ENCODE peak calls at places on chromosomes 16 and 17, in six cellular contexts. G is K562, F is H54, V is adrenal gland, T is suprapubic skin, Y is A549. E is an unnamed sample.

GRCh38 chr16:58733248-58733670 is 857 bp downstream of the GOT2 start:
- DNase-seq in G (no peak), Y (no peak), V (peak; percentile 72), F (no peak), T (no peak), E (peak; percentile 5)

GRCh38 chr17:79952265-79952877 is 83.3 kb downstream of the TBC1D16 start:
- DNase-seq in Y (no peak), F (no peak), G (no peak), V (peak; percentile 39), T (peak; percentile 56), E (no peak)

GRCh38 chr16:7246578-7246977 is 86.1 kb upstream of the RBFOX1 start:
- DNase-seq in F (no peak), V (no peak), Y (no peak), G (peak; percentile 8), T (no peak), E (no peak)

GRCh38 chr17:40559016-40559853 is 6.0 kb downstream of the CCR7 start:
- DNase-seq in F (no peak), T (peak; percentile 81), V (peak; percentile 51), Y (no peak), G (no peak), E (no peak)

GRCh38 chr16:89678258-89678657 is 8.2 kb upstream of the CDK10 start:
- DNase-seq in Y (no peak), F (no peak), G (no peak), T (no peak), V (no peak), E (no peak)

GRCh38 chr17:29085223-29085622 is 42.3 kb downstream of the PIPOX start:
- DNase-seq in Y (no peak), V (no peak), T (no peak), F (no peak), G (no peak), E (no peak)

GRCh38 chr16:86259499-86259898 is 250.8 kb upstream of the FOXF1 start:
- DNase-seq in Y (no peak), F (no peak), V (no peak), G (no peak), T (no peak), E (no peak)

GRCh38 chr16:4660454-4661007 is 32.8 kb upstream of the NUDT16L1 start:
- DNase-seq in Y (no peak), T (no peak), F (no peak), V (peak; percentile 85), G (no peak), E (peak; percentile 60)

GRCh38 chr17:79339311-79339710 is 264.7 kb downstream of the ENGASE start:
- DNase-seq in V (no peak), F (no peak), G (no peak), Y (no peak), T (no peak), E (no peak)

GRCh38 chr17:77771587-77771986 is 186.9 kb upstream of the TNRC6C start:
- DNase-seq in T (no peak), Y (no peak), F (no peak), G (no peak), V (no peak), E (no peak)

GRCh38 chr16:27491894-27492587 is 57.7 kb downstream of the GTF3C1 start:
- DNase-seq in T (no peak), Y (no peak), V (no peak), F (no peak), G (no peak), E (no peak)

GRCh38 chr17:17493986-17494466 is 2.2 kb downstream of the RASD1 start:
- DNase-seq in G (no peak), T (no peak), Y (no peak), V (no peak), F (no peak), E (no peak)

GRCh38 chr16:61323456-61323855 is 712.8 kb downstream of the CDH8 start:
- DNase-seq in F (no peak), V (no peak), G (no peak), T (no peak), Y (no peak), E (no peak)

GRCh38 chr17:61260061-61260797 is 139.4 kb upstream of the TBX2 start:
- DNase-seq in G (no peak), V (no peak), T (no peak), F (no peak), Y (no peak), E (peak; percentile 80)

DNA sequence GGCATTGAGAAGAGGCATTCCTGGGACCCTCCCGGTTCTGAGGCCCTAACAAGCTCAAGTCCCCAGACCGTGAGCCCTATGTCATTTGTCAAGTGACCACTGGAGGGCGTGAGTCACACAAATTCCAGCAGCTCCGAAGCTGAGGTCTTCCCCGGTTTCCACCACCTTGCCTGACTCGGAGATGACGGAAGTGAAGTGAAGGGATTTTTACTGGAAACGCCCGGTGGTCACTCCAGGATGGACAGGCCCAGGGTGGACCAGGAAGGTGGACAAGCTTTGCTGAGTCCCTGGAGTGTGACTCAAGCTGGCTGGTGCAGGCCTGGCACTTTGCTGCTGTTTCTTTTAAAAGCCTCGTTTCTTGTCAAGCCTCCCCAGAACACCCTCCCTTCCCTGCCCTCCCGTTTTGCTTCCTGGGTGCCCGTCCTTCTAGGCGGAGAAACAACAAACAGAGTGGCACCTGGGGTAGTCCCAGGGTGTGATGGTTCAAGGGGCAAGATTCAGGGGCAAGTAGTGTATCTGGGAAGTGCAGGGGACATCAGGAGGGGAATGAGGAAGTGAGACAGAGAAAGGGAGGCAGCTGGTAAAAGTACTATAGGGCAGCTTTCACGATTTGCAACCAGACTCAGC is 5.3 kb upstream of the NOS2 start:
- DNase-seq in F (peak; percentile 77), T (peak; percentile 88), G (peak; percentile 82), Y (peak; percentile 92), V (peak; percentile 96), E (peak; percentile 86)
- TF ChIP-seq POLR2A in F (no peak), T (no peak), G (no peak), Y (no peak), V (no peak), E (no peak)

GRCh38 chr17:30532871-30533270 is 55.7 kb downstream of the GOSR1 start:
- DNase-seq in G (no peak), F (no peak), V (no peak), Y (no peak), T (no peak), E (no peak)
- TF ChIP-seq POLR2A in G (no peak), F (no peak), V (no peak), Y (no peak), T (no peak), E (no peak)

GRCh38 chr16:68296693-68297092 is 14.1 kb downstream of the SLC7A6OS start:
- DNase-seq in F (no peak), Y (no peak), T (no peak), V (no peak), G (no peak), E (no peak)

GRCh38 chr16:68297908-68298307 is 12.8 kb downstream of the SLC7A6OS start:
- DNase-seq in Y (no peak), T (no peak), F (no peak), V (peak; percentile 74), G (no peak), E (peak; percentile 11)

GRCh38 chr16:68299571-68300453 is 10.9 kb downstream of the SLC7A6OS start:
- DNase-seq in Y (no peak), T (no peak), G (no peak), V (no peak), F (no peak), E (no peak)

GRCh38 chr16:68298907-68299515 is 11.7 kb downstream of the SLC7A6OS start:
- DNase-seq in G (no peak), V (peak; percentile 93), T (no peak), Y (no peak), F (no peak), E (peak; percentile 77)

DNA sequence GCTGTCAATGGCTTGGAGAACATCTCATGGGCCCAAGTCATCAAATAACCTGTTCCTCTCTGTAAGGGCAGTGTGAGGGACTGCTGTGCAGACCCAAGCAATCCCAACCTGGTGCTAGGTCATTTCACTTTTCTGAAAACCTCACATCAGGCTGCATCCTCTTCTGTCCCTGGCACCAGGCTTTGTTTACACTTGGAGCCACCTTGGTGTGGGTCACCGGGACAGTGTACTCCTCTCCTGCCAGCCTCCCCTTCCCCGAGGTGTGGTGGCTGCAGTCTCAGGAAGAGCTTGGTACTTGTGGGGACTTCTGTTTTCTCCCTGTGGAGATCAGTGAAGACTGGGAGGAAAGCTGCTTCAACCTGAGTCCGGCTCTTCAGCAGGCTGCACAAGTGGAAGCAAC is 12.4 kb downstream of the SLC7A6OS start:
- DNase-seq in G (no peak), Y (no peak), T (no peak), V (no peak), F (no peak), E (no peak)
- TF ChIP-seq POLR2A in G (no peak), Y (no peak), T (no peak), V (no peak), F (no peak), E (no peak)

DNA sequence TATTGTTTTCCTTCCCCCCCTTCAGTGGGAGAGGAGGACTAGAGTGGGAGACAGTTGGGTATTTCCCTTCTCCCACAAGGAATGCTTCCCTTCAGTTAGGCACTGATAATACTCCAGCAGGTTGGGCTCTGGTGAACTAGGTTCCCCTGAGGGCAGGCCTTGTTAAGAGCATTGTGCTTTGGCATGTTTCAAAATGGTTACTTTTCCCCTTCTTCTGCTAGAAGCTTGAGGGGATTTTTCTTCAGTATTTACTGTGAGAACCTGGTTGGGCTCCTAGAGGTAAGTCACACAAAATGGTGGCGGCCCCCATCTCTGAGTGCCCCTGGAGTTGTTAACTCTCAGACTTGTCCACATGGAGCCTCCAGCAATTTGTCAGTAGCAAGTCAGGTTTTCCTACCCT is 156.2 kb downstream of the CYB561 start:
- DNase-seq in G (no peak), F (no peak), V (no peak), T (no peak), Y (no peak), E (no peak)
- TF ChIP-seq POLR2A in G (no peak), F (no peak), V (no peak), T (no peak), Y (no peak), E (no peak)

DNA sequence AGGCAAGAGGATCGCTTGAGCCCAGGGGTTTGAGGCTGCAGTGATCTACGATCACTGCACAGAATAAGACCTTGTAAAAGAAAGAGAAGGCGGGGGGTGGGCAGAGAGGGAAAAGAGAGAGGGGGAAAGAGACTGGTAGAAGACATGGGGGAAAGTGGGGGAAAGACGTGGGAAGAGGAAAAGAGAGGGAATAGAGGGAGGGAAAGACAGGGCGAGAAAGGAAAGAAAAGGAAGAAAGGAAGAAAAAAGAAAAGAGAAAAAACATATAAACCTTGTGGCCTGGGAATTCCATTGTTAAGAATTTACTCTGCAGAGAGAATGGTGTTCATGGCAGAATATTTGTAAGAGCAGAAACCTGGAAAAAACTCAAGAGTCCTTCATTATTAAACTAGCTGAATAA is 120.4 kb downstream of the RMI2 start:
- DNase-seq in T (no peak), G (no peak), V (no peak), Y (no peak), F (no peak), E (no peak)
- TF ChIP-seq POLR2A in T (no peak), G (no peak), V (no peak), Y (no peak), F (no peak), E (no peak)

GRCh38 chr17:82202981-82203380 is 9.7 kb downstream of the CCDC57 start:
- DNase-seq in V (no peak), G (no peak), F (no peak), Y (no peak), T (no peak), E (no peak)

GRCh38 chr17:82203920-82204319 is 8.7 kb downstream of the CCDC57 start:
- DNase-seq in Y (no peak), G (no peak), F (no peak), V (no peak), T (no peak), E (no peak)

GRCh38 chr17:82204831-82205719 is 7.6 kb downstream of the CCDC57 start:
- DNase-seq in F (peak; percentile 81), Y (peak; percentile 68), G (no peak), T (no peak), V (peak; percentile 70), E (peak; percentile 85)

GRCh38 chr17:82201498-82201910 is 11.1 kb downstream of the CCDC57 start:
- DNase-seq in G (no peak), Y (no peak), T (no peak), V (no peak), F (no peak), E (no peak)

GRCh38 chr17:82205720-82206508 is 6.7 kb downstream of the CCDC57 start:
- DNase-seq in F (peak; percentile 81), V (peak; percentile 94), G (peak; percentile 78), T (peak; percentile 89), Y (peak; percentile 94), E (peak; percentile 84)
- TF ChIP-seq POLR2A in F (peak; percentile 41), V (peak; percentile 47), G (peak; percentile 82), T (no peak), Y (peak; percentile 81), E (no peak)

E was measured in IMR-90.